ENCODE peak calls at places on chromosomes 11 and 22, in ten cellular contexts. X is neuronal stem cell; G is NCI-H69; Y is naive thymus-derived CD8-positive, alpha-beta T cell; B is stimulated activated CD4-positive, alpha-beta T cell treated with anti-CD3 and anti-CD28 coated beads, Interleukin-2, amount 100 ng/mL, for 24 hours; U is mucosa of gallbladder; F is KBM-7; M is AG08396; V is hippocampal formation; N is Right ventricle myocardium superior. P is an unnamed sample.

GRCh38 chr22:37566329-37566837 is 6.1 kb downstream of the CDC42EP1 start:
- DNase-seq in F (no peak), B (peak), X (no peak), V (peak), Y (no peak), G (no peak), U (no peak), N (peak), M (no peak), P (no peak)

GRCh38 chr22:25350551-25350971 is 131.1 kb downstream of the CRYBB2 start:
- DNase-seq in V (no peak), U (no peak), B (no peak), Y (no peak), X (no peak), N (no peak), F (no peak), G (no peak), M (no peak), P (no peak)

GRCh38 chr11:60265373-60266214 is 14.9 kb upstream of the MS4A4A start:
- DNase-seq in N (no peak), G (peak), B (no peak), Y (no peak), U (no peak), F (peak), M (peak), V (no peak), X (peak), P (peak)

GRCh38 chr11:81707881-81708280 is 1025.8 kb downstream of the FAM181B start:
- DNase-seq in Y (no peak), X (no peak), G (peak), U (no peak), V (no peak), B (no peak), F (no peak), N (no peak), M (no peak), P (no peak)

GRCh38 chr11:76129729-76130128 is 76.6 kb downstream of the WNT11 start:
- DNase-seq in U (no peak), Y (no peak), M (no peak), B (no peak), F (no peak), G (no peak), X (no peak), N (no peak), V (no peak), P (no peak)

GRCh38 chr22:25750569-25751173 is 8.7 kb downstream of the MYO18B start:
- DNase-seq in V (no peak), U (no peak), G (peak), B (no peak), M (no peak), F (no peak), Y (no peak), N (no peak), X (no peak), P (no peak)

GRCh38 chr11:67389477-67389876 is 2.3 kb upstream of the RAD9A start:
- DNase-seq in G (peak), F (peak), M (peak), V (no peak), B (peak), N (peak), X (no peak), U (no peak), Y (peak), P (no peak)

GRCh38 chr11:28010001-28010400 is 98.0 kb downstream of the KIF18A start:
- DNase-seq in V (no peak), U (no peak), F (no peak), B (no peak), X (no peak), N (no peak), G (no peak), Y (no peak), M (no peak), P (no peak)

GRCh38 chr22:24006207-24006913 is 1.1 kb upstream of the GSTT4 start:
- DNase-seq in U (no peak), N (no peak), B (no peak), M (no peak), F (no peak), G (no peak), Y (no peak), V (no peak), X (no peak), P (no peak)

GRCh38 chr11:44758996-44759395 is 32.2 kb downstream of the TSPAN18 start:
- DNase-seq in M (no peak), V (no peak), X (no peak), G (no peak), B (no peak), U (no peak), Y (no peak), N (no peak), F (no peak), P (peak)

GRCh38 chr11:45169310-45170072 is 23.1 kb downstream of the PRDM11 start:
- DNase-seq in B (no peak), G (peak), M (peak), X (no peak), V (no peak), F (no peak), N (no peak), U (no peak), Y (no peak), P (no peak)

GRCh38 chr11:78821371-78822306 is 247.0 kb upstream of the NARS2 start:
- DNase-seq in V (no peak), G (no peak), N (no peak), M (no peak), B (no peak), F (no peak), U (no peak), X (no peak), Y (no peak), P (no peak)

GRCh38 chr22:38735465-38736256 is 20.1 kb downstream of the SUN2 start:
- DNase-seq in V (no peak), G (peak), N (peak), Y (no peak), F (no peak), U (no peak), M (no peak), B (no peak), X (no peak), P (no peak)

GRCh38 chr11:65642014-65642671 is 4.2 kb downstream of the SIPA1 start:
- DNase-seq in X (peak), G (no peak), V (no peak), N (no peak), B (peak), Y (no peak), M (no peak), U (no peak), F (no peak), P (no peak)

GRCh38 chr22:25060522-25061071 is 108.1 kb downstream of the KIAA1671 start:
- DNase-seq in Y (peak), X (no peak), V (no peak), G (no peak), U (no peak), M (no peak), N (no peak), B (peak), F (no peak), P (no peak)

GRCh38 chr11:112369916-112370315 is 109.3 kb upstream of the PLET1 start:
- DNase-seq in Y (no peak), V (no peak), N (no peak), U (no peak), G (no peak), B (no peak), X (no peak), F (no peak), M (no peak), P (no peak)

GRCh38 chr11:122115520-122116343 is at the start of gene BLID:
- DNase-seq in Y (no peak), U (no peak), M (no peak), N (peak), G (peak), F (no peak), V (no peak), B (peak), X (no peak), P (peak)

GRCh38 chr11:125674210-125674609 is 6.4 kb downstream of the ACRV1 start:
- DNase-seq in V (no peak), G (no peak), Y (no peak), N (no peak), M (no peak), B (no peak), X (no peak), U (no peak), F (no peak), P (no peak)

GRCh38 chr11:121478226-121478894 is 25.6 kb upstream of the SORL1-AS1 start:
- DNase-seq in Y (no peak), N (no peak), F (no peak), G (no peak), M (no peak), V (no peak), X (no peak), B (no peak), U (peak), P (no peak)

GRCh38 chr11:45982656-45983470 is 60.4 kb downstream of the LARGE2 start:
- DNase-seq in G (peak), F (no peak), N (no peak), B (peak), M (peak), V (no peak), X (peak), U (no peak), Y (no peak), P (peak)

GRCh38 chr11:117279711-117280376 is 11.3 kb upstream of the BACE1-AS start:
- DNase-seq in U (no peak), G (no peak), M (no peak), B (no peak), F (no peak), N (no peak), V (no peak), X (no peak), Y (no peak), P (no peak)

GRCh38 chr11:102986815-102987214 is 31.3 kb upstream of the MMP13 start:
- DNase-seq in Y (no peak), M (no peak), G (no peak), N (no peak), B (no peak), U (no peak), X (no peak), F (no peak), V (no peak), P (no peak)

GRCh38 chr11:128411149-128411548 is 176.2 kb downstream of the ETS1 start:
- DNase-seq in V (no peak), B (no peak), N (no peak), U (no peak), M (no peak), X (no peak), F (no peak), G (no peak), Y (no peak), P (no peak)

GRCh38 chr11:77170107-77170506 is 42.1 kb downstream of the MYO7A start:
- DNase-seq in Y (no peak), X (no peak), N (no peak), G (no peak), B (no peak), V (no peak), U (no peak), M (no peak), F (no peak), P (no peak)

GRCh38 chr22:48208894-48209293 is 1446.4 kb downstream of the TBC1D22A start:
- DNase-seq in Y (no peak), V (no peak), B (no peak), U (no peak), G (no peak), M (no peak), X (no peak), F (no peak), N (no peak), P (no peak)

GRCh38 chr11:36376315-36376887 is 80.3 kb downstream of the PRR5L start:
- DNase-seq in F (no peak), M (peak), Y (no peak), G (peak), X (peak), N (peak), B (peak), V (no peak), U (peak), P (no peak)

GRCh38 chr11:124075841-124076571 is 34.9 kb upstream of the OR10G7 start:
- DNase-seq in B (peak), F (no peak), V (peak), Y (no peak), X (no peak), M (peak), G (peak), N (peak), U (no peak), P (no peak)

GRCh38 chr22:44360686-44361381 is 48.1 kb upstream of the SHISAL1 start:
- DNase-seq in F (no peak), B (no peak), V (no peak), Y (no peak), G (peak), N (peak), M (peak), X (no peak), U (peak), P (no peak)